ENCODE peak calls at places on chromosomes 3 and 15, in seven cellular contexts. N is BJ; J is left ventricle myocardium superior; L is stimulated activated CD8-positive, alpha-beta memory T cell treated with anti-CD3 and anti-CD28 coated beads, Interleukin-4, amount 100 ng/mL, for 48 hours; E is NCI-H1092; B is nephron progenitor cell; T is upper lobe of right lung. Q is an unnamed sample.

GRCh38 chr3:107969994-107970896 is 120.6 kb downstream of the CD47 start:
- DNase-seq in N (no peak), J (no peak), L (no peak), E (no peak), B (no peak), T (no peak), Q (no peak)

GRCh38 chr3:64008952-64009351 is 14.3 kb downstream of the PSMD6 start:
- DNase-seq in N (no peak), J (no peak), L (no peak), E (no peak), B (no peak), T (no peak), Q (no peak)

GRCh38 chr15:71687902-71688508 is 122.3 kb upstream of the NR2E3 start:
- DNase-seq in N (peak; percentile 54), J (no peak), L (no peak), E (no peak), B (no peak), T (no peak), Q (no peak)

GRCh38 chr15:101440846-101441590 is 48.5 kb downstream of the PCSK6 start:
- DNase-seq in N (no peak), J (no peak), L (no peak), E (no peak), B (no peak), T (no peak), Q (no peak)

GRCh38 chr15:70274255-70274654 is 176.5 kb upstream of the TLE3 start:
- DNase-seq in N (no peak), J (no peak), L (no peak), E (no peak), B (no peak), T (peak; percentile 6), Q (no peak)

GRCh38 chr15:41648770-41649169 is 11.4 kb upstream of the MGA start:
- DNase-seq in N (no peak), J (no peak), L (no peak), E (no peak), B (no peak), T (no peak), Q (no peak)

GRCh38 chr3:25355034-25355898 is 72.8 kb upstream of the RARB start:
- DNase-seq in N (no peak), J (no peak), L (no peak), E (no peak), B (no peak), T (no peak), Q (no peak)

GRCh38 chr3:73511555-73511954 is 113.2 kb downstream of the PDZRN3 start:
- DNase-seq in N (no peak), J (no peak), L (no peak), E (peak; percentile 44), B (no peak), T (no peak), Q (peak; percentile 12)

GRCh38 chr15:68415501-68416157 is 16.3 kb downstream of the ITGA11 start:
- DNase-seq in N (no peak), J (peak; percentile 57), L (peak; percentile 17), E (no peak), B (no peak), T (no peak), Q (no peak)

GRCh38 chr15:40582726-40583246 is 11.3 kb upstream of the KNL1 start:
- DNase-seq in N (no peak), J (no peak), L (no peak), E (no peak), B (no peak), T (no peak), Q (no peak)

GRCh38 chr15:64739216-64739976 is 36.0 kb downstream of the RBPMS2 start:
- DNase-seq in N (no peak), J (peak; percentile 50), L (no peak), E (no peak), B (no peak), T (no peak), Q (no peak)

GRCh38 chr15:51119120-51119519 is 24.4 kb upstream of the TNFAIP8L3 start:
- DNase-seq in N (no peak), J (no peak), L (no peak), E (no peak), B (no peak), T (no peak), Q (no peak)

GRCh38 chr3:169268942-169269460 is 394.5 kb downstream of the MECOM start:
- DNase-seq in N (no peak), J (no peak), L (no peak), E (no peak), B (no peak), T (no peak), Q (no peak)

GRCh38 chr3:65305836-65306235 is 618.0 kb upstream of the ADAMTS9 start:
- DNase-seq in N (no peak), J (no peak), L (no peak), E (no peak), B (no peak), T (no peak), Q (no peak)

GRCh38 chr15:99226802-99227201 is 22.6 kb downstream of the TTC23 start:
- DNase-seq in N (no peak), J (no peak), L (no peak), E (no peak), B (no peak), T (no peak), Q (no peak)

GRCh38 chr15:58534556-58534955 is 102.8 kb downstream of the LIPC start:
- DNase-seq in N (no peak), J (no peak), L (no peak), E (no peak), B (no peak), T (no peak), Q (no peak)

GRCh38 chr15:45376967-45377629 is 1.2 kb downstream of the GATM start:
- DNase-seq in N (no peak), J (no peak), L (no peak), E (no peak), B (no peak), T (no peak), Q (no peak)